ENCODE peak calls at places on chromosomes 6 and 20, in four cellular contexts. F, W, N and Z are unnamed samples.

GRCh38 chr6:39263299-39264037 is 34.2 kb upstream of the KCNK5 start:
- DNase-seq in N (no peak), W (no peak), F (peak; percentile 26), Z (no peak)

GRCh38 chr6:67594366-67594765 is 1040.7 kb upstream of the ADGRB3 start:
- DNase-seq in N (no peak), W (no peak), F (no peak), Z (no peak)

GRCh38 chr20:36313936-36314335 is 7.8 kb downstream of the DLGAP4 start:
- DNase-seq in N (peak; percentile 54), W (no peak), F (no peak), Z (no peak)

GRCh38 chr6:36120539-36120938 is 9.8 kb upstream of the MAPK13 start:
- DNase-seq in W (no peak), F (no peak), N (no peak), Z (no peak)

GRCh38 chr20:10217517-10218410 is 866 bp upstream of the SNAP25 start:
- DNase-seq in F (peak; percentile 75), N (no peak), W (peak; percentile 80), Z (peak; percentile 49)

GRCh38 chr6:140779991-140780596 is 1352.6 kb upstream of the GJE1 start:
- DNase-seq in W (no peak), F (peak; percentile 76), N (peak; percentile 32), Z (no peak)

GRCh38 chr6:108442770-108443520 is 117.8 kb upstream of the FOXO3 start:
- DNase-seq in W (no peak), F (no peak), N (no peak), Z (no peak)

GRCh38 chr20:5719861-5720401 is 30.3 kb upstream of the SHLD1 start:
- DNase-seq in F (peak; percentile 69), N (no peak), W (no peak), Z (no peak)

GRCh38 chr6:160505970-160506369 is 157.8 kb downstream of the SLC22A3 start:
- DNase-seq in N (no peak), F (no peak), W (no peak), Z (no peak)

GRCh38 chr6:53441035-53441493 is 92.3 kb upstream of the ELOVL5 start:
- DNase-seq in N (no peak), F (no peak), W (no peak), Z (no peak)

GRCh38 chr20:45358282-45359068 is 4.5 kb upstream of the SYS1 start:
- DNase-seq in F (peak; percentile 67), N (peak; percentile 88), W (no peak), Z (no peak)

GRCh38 chr20:35319206-35320197 is 27.3 kb upstream of the FAM83C start:
- DNase-seq in W (no peak), F (peak; percentile 65), N (no peak), Z (no peak)

GRCh38 chr6:19734519-19734918 is 102.7 kb upstream of the ID4 start:
- DNase-seq in F (no peak), W (no peak), N (no peak), Z (no peak)

GRCh38 chr20:45798935-45799642 is 7.3 kb downstream of the DNTTIP1 start:
- DNase-seq in N (no peak), F (peak; percentile 48), W (peak; percentile 81), Z (no peak)

GRCh38 chr6:81997091-81997926 is 244.8 kb upstream of the TENT5A start:
- DNase-seq in N (no peak), W (no peak), F (peak; percentile 95), Z (no peak)

GRCh38 chr6:13368716-13369115 is 40.4 kb upstream of the TBC1D7 start:
- DNase-seq in N (no peak), F (peak; percentile 61), W (no peak), Z (no peak)

GRCh38 chr20:58109918-58110635 is 118.4 kb downstream of the ANKRD60 start:
- DNase-seq in F (no peak), W (no peak), N (no peak), Z (no peak)

GRCh38 chr6:168247456-168248147 is 72.0 kb downstream of the DACT2 start:
- DNase-seq in N (peak; percentile 64), F (peak; percentile 2), W (no peak), Z (no peak)

GRCh38 chr6:44652551-44652950 is 265.0 kb downstream of the CDC5L start:
- DNase-seq in F (no peak), W (no peak), N (no peak), Z (no peak)

GRCh38 chr20:8851446-8851845 is 217.4 kb upstream of the PLCB4 start:
- DNase-seq in N (no peak), F (no peak), W (no peak), Z (no peak)

GRCh38 chr6:3628143-3628840 is 123.2 kb downstream of the PXDC1 start:
- DNase-seq in F (no peak), W (peak; percentile 20), N (no peak), Z (no peak)

GRCh38 chr20:555933-556332 is 12.3 kb upstream of the CSNK2A1 start:
- DNase-seq in N (no peak), F (no peak), W (no peak), Z (no peak)

GRCh38 chr6:156617376-156617775 is 159.8 kb upstream of the ARID1B start:
- DNase-seq in N (no peak), W (no peak), F (peak; percentile 80), Z (peak; percentile 55)

GRCh38 chr20:22619806-22620205 is 35.4 kb upstream of the FOXA2 start:
- DNase-seq in W (peak; percentile 41), N (no peak), F (no peak), Z (no peak)

GRCh38 chr6:167517546-167517945 is 192.7 kb downstream of the TTLL2 start:
- DNase-seq in F (no peak), N (no peak), W (no peak), Z (no peak)

GRCh38 chr6:143700684-143701342 is 23.0 kb downstream of the PHACTR2 start:
- DNase-seq in W (no peak), F (no peak), N (no peak), Z (no peak)

GRCh38 chr6:14207493-14207892 is 89.9 kb downstream of the CD83 start:
- DNase-seq in F (no peak), N (no peak), W (no peak), Z (no peak)

GRCh38 chr6:96899019-96899418 is 1.3 kb upstream of the NDUFAF4 start:
- DNase-seq in W (no peak), F (peak; percentile 64), N (no peak), Z (no peak)

GRCh38 chr6:163573503-163574179 is 159.1 kb downstream of the QKI start:
- DNase-seq in W (no peak), F (no peak), N (no peak), Z (no peak)

GRCh38 chr6:41451039-41451438 is 95.1 kb upstream of the FOXP4 start:
- DNase-seq in F (no peak), W (no peak), N (no peak), Z (no peak)
- TF ChIP-seq CTCF in F (peak; percentile 17), W (peak; percentile 53), N (no peak), Z (no peak)

GRCh38 chr20:37573626-37574198 is 46.0 kb upstream of the BLCAP start:
- DNase-seq in N (no peak), W (no peak), F (no peak), Z (no peak)
- H3K36me3 ChIP-seq in N (no peaks in the 10 kb centered on the region), W (no peaks in the 10 kb centered on the region), F (no peaks in the 10 kb centered on the region), Z (no peaks in the 10 kb centered on the region)

DNA sequence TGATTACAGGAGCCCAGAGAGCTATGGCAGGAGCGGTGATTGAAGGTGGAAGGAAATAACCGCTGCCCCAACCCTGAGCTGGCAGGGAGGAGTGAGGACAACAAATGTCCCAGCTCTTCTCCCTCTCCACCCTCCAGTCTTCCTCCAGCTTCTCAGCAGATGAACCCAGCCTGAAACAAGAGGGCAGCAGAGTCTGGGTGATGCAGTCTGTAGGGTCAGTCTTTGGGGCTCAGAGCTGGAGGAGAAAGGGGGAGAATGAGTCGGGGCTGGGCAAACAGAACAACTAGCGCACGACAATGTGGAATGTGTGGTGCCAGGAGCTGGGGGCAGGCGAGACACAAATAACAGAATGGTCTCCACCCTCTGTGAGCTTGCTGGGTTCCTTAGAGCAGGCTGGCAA is 4.5 kb upstream of the GUCA1A start:
- DNase-seq in F (no peak), W (no peak), N (no peak), Z (no peak)
- TF ChIP-seq CTCF in F (no peak), W (no peak), N (no peak), Z (no peak)

DNA sequence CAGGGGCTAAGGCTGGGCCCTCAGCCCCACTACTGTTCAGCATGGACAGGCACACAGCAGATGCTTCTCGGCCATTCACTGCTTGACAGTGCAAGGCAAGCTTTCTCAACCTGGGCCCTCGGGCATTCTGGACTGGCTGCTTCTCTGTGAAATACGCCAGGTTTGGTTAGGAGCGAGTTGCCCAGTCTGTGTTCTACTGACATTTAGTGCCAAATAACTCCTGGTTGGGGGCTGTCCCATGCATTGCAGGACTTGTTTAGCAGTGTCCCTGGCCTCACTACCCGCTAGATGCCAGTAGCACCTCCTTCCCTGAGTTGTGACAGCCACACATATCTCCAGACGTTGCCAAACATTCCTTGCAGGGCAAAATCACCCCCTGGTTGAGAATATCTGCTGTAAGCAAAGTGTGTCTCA is 156.9 kb downstream of the CEBPB start:
- DNase-seq in F (no peak), N (no peak), W (no peak), Z (no peak)
- H3K36me3 ChIP-seq in F (no peaks in the 10 kb centered on the region), N (no peaks in the 10 kb centered on the region), W (no peaks in the 10 kb centered on the region), Z (no peaks in the 10 kb centered on the region)